ENCODE peak calls at places on chromosomes 5 and 9, in six cellular contexts. I is IMR-90, P is mesenchymal stem cell, R is neuronal stem cell, G is H1, H is trophoblast cell. W is an unnamed sample.

GRCh38 chr9:136808075-136808780 is 480 bp downstream of the RABL6 start:
- DNase-seq in P (peak; percentile 18), G (peak; percentile 64), R (no peak), H (no peak), I (no peak), W (peak; percentile 34)

GRCh38 chr9:7226007-7226670 is 468.4 kb downstream of the KDM4C start:
- DNase-seq in P (no peak), I (no peak), H (no peak), R (no peak), G (no peak), W (no peak)

GRCh38 chr5:61450880-61451279 is 118.8 kb downstream of the ZSWIM6 start:
- DNase-seq in H (no peak), I (peak; percentile 51), P (peak; percentile 51), G (no peak), R (no peak), W (no peak)

GRCh38 chr5:98765815-98766214 is 7.6 kb upstream of the RGMB start:
- DNase-seq in P (no peak), G (no peak), H (no peak), I (no peak), R (no peak), W (no peak)

GRCh38 chr5:154285661-154286408 is 95.3 kb downstream of the GALNT10 start:
- DNase-seq in I (peak; percentile 81), H (no peak), R (no peak), P (peak; percentile 63), G (no peak), W (no peak)

GRCh38 chr9:118121361-118121760 is 417.2 kb downstream of the TLR4 start:
- DNase-seq in G (no peak), R (no peak), I (no peak), P (no peak), H (no peak), W (no peak)

GRCh38 chr9:93161801-93162635 is 21.9 kb upstream of the WNK2 start:
- DNase-seq in P (no peak), R (no peak), I (no peak), G (no peak), H (no peak), W (no peak)

GRCh38 chr5:39579750-39580149 is 155.0 kb upstream of the DAB2 start:
- DNase-seq in H (no peak), P (no peak), R (no peak), I (no peak), G (no peak), W (no peak)

GRCh38 chr9:19490269-19490668 is 81.5 kb downstream of the ACER2 start:
- DNase-seq in H (no peak), R (no peak), I (no peak), P (no peak), G (no peak), W (no peak)

GRCh38 chr5:93964421-93964820 is 223.0 kb upstream of the POU5F2 start:
- DNase-seq in P (no peak), H (no peak), I (no peak), G (no peak), R (no peak), W (no peak)

GRCh38 chr9:131868766-131869165 is 128.9 kb upstream of the RAPGEF1 start:
- DNase-seq in I (peak; percentile 11), P (no peak), R (no peak), H (no peak), G (no peak), W (no peak)

GRCh38 chr9:89750117-89750551 is 145.3 kb downstream of the GADD45G start:
- DNase-seq in I (no peak), P (no peak), H (no peak), G (no peak), R (peak; percentile 26), W (peak; percentile 37)

GRCh38 chr9:89743216-89743575 is 138.4 kb downstream of the GADD45G start:
- DNase-seq in I (no peak), H (no peak), P (no peak), G (no peak), R (no peak), W (no peak)

GRCh38 chr5:137385064-137385463 is 114.1 kb downstream of the SPOCK1 start:
- DNase-seq in P (no peak), G (no peak), R (no peak), H (peak; percentile 85), I (no peak), W (no peak)

GRCh38 chr9:4657426-4658159 is 4.5 kb upstream of the PLPP6 start:
- DNase-seq in P (no peak), I (no peak), G (no peak), R (no peak), H (no peak), W (no peak)

GRCh38 chr9:98345011-98345410 is 89.6 kb upstream of the TBC1D2 start:
- DNase-seq in H (no peak), P (no peak), I (no peak), R (no peak), G (no peak), W (no peak)

GRCh38 chr5:36596247-36596646 is 10.2 kb upstream of the SLC1A3 start:
- DNase-seq in P (no peak), H (no peak), R (no peak), I (no peak), G (no peak), W (peak; percentile 61)

GRCh38 chr9:127074561-127075548 is 47.6 kb downstream of the ANGPTL2 start:
- DNase-seq in P (no peak), R (peak; percentile 21), G (no peak), I (no peak), H (no peak), W (no peak)

GRCh38 chr5:33309780-33310345 is 130.9 kb upstream of the TARS1 start:
- DNase-seq in P (no peak), G (no peak), H (no peak), R (no peak), I (no peak), W (no peak)

GRCh38 chr9:70573308-70573707 is 158.9 kb upstream of the KLF9 start:
- DNase-seq in P (no peak), I (no peak), R (no peak), G (no peak), H (no peak), W (no peak)

GRCh38 chr5:72517961-72518690 is 10.9 kb upstream of the ZNF366 start:
- DNase-seq in I (no peak), P (no peak), R (peak; percentile 49), G (no peak), H (no peak), W (no peak)

GRCh38 chr9:129258823-129259301 is 80.8 kb upstream of the IER5L start:
- DNase-seq in G (no peak), R (no peak), H (no peak), P (no peak), I (no peak), W (no peak)

GRCh38 chr5:9653061-9653460 is 22.9 kb upstream of the TAS2R1 start:
- DNase-seq in I (no peak), G (no peak), H (no peak), R (no peak), P (peak; percentile 3), W (no peak)
- H4K91ac ChIP-seq in I (no peak overlapping the region), G (no peak overlapping the region), H (no peak overlapping the region), R (no peak overlapping the region), P (no peak overlapping the region), W (no peak overlapping the region)

DNA sequence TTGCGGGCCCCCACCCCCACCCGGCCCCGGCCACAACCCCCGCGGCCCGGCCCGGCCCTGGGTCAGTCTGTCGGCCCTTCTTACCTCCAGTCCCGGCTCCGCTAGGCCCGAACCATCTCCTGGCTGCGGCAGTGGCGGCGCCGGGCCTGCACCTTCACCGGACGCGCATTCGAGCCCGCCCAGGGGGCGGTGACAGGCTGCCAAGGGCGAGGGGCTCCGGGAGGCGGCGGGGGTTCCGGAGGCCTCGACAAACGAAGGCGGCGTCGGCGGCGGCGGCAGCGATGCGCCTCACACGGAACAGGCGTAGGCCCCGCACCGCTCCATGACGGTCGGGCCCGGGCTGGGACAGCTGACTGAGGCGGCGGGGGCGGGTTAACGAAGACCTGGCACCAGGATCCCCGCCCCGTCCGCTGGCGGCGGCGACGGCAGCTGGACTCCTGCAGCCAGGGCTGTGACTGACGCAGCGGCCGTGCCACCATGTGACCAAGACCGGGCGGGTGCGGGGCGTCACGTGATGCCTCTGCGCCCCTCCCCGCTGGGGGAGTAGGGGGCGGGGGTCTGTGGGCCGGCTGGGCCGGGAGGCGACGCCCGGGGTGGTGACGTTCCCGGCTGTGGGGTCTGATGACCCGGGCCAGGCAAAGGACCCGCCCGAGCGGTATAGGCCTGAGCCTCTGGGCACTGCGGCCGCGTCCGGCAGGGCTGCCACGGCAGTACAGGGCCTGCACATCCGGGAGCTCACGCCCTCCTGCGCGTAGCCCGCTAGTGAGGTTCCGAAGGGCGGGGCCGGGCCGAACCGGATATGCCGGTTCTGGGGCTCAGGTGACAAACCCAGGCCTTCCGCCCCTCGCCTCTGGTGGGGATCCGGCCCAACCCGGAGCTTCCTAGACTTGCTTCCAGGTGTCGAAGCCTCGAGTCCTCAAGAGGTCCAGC is at the start of gene AFF4:
- DNase-seq in R (peak; percentile 94), H (peak; percentile 98), I (peak; percentile 95), P (peak; percentile 97), G (peak; percentile 95), W (peak; percentile 97)
- H3K18ac ChIP-seq in R (peak within 1 kb of the TSS; percentile 99), H (peak within 1 kb of the TSS; percentile 88), I (peak within 1 kb of the TSS; percentile 91), P (peak within 1 kb of the TSS; percentile 98), G (peak within 1 kb of the TSS; percentile 94), W (peak within 1 kb of the TSS; percentile 92)

GRCh38 chr9:27856748-27857147 is 283.5 kb upstream of the C9orf72 start:
- DNase-seq in H (peak; percentile 11), I (no peak), R (no peak), P (no peak), G (no peak), W (no peak)

GRCh38 chr9:27865031-27865438 is 291.8 kb upstream of the C9orf72 start:
- DNase-seq in P (peak; percentile 35), H (no peak), G (no peak), R (no peak), I (no peak), W (no peak)

GRCh38 chr9:27866741-27867140 is 293.5 kb upstream of the C9orf72 start:
- DNase-seq in R (no peak), H (no peak), G (no peak), P (no peak), I (no peak), W (no peak)

GRCh38 chr9:27856054-27856453 is 282.8 kb upstream of the C9orf72 start:
- DNase-seq in P (no peak), G (peak; percentile 48), R (no peak), I (no peak), H (no peak), W (peak; percentile 44)

DNA sequence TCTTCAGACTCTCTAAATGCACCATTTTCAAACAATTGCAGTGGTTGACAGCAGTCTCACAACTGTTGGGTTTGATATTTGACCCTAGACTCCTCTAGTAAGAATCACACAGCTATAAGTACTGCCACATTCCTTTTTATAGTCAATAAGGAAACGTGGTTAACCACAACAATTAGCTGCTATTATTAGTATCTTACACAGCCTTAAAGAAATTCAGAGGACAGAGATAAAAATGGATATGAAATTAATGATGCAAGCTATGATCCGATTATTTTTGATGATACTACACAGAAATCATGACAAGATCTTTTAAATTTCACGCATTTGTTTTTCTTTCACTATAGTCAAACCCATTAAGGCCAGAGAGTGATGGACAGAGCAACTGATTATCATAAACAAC is 288.6 kb upstream of the C9orf72 start:
- DNase-seq in I (no peak), H (no peak), G (no peak), P (peak; percentile 20), R (no peak), W (no peak)
- H4K91ac ChIP-seq in I (no peak overlapping the region), H (no peak overlapping the region), G (no peak overlapping the region), P (no peak overlapping the region), R (no peak overlapping the region), W (no peak overlapping the region)

DNA sequence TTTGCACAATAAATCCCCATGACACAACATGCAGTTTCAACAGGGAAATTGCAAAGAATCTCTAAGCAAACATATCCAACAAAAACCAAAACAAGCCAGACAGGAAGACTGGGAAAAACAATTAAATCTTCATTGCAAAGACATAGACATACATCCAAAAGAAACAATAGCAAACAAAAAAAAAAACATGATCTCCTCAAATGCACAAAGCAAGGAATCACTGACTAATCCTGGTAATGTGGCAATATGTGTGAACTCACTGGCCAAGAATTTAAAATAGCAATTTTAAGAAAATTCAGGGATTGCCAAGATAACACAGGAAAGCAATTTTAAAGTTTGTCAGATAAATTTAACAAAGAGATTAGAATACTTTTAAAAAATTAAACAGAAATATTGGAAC is 520.1 kb upstream of the SMC2 start:
- DNase-seq in I (no peak), P (no peak), H (no peak), R (no peak), G (no peak), W (no peak)
- H3K18ac ChIP-seq in I (no peak overlapping the region), P (no peak overlapping the region), H (no peak overlapping the region), R (no peak overlapping the region), G (no peak overlapping the region), W (no peak overlapping the region)

W was measured in H9.